ENCODE peak calls at places on chromosomes 3 and 15, in four cellular contexts. W is NCI-H524; P is activated effector memory CD4-positive, alpha-beta T cell treated with Interleukin-2 at 50 U/mL for 16 hours; G is NCI-H345. I is an unnamed sample.
A peak's percentile ranks its signal among the peaks of the same experiment; 100 is the strongest.

GRCh38 chr3:54870423-54870822 is 57.4 kb downstream of the LRTM1 start:
- DNase-seq in W (no peak), P (no peak), G (no peak), I (no peak)

GRCh38 chr3:193132247-193132646 is 108.8 kb upstream of the PLAAT1 start:
- DNase-seq in W (no peak), P (no peak), G (no peak), I (no peak)

GRCh38 chr15:60043744-60044435 is 39.8 kb downstream of the FOXB1 start:
- DNase-seq in W (no peak), P (no peak), G (no peak), I (no peak)

GRCh38 chr15:99764521-99764920 is 31.3 kb upstream of the LYSMD4 start:
- DNase-seq in W (no peak), P (no peak), G (peak; percentile 47), I (no peak)

GRCh38 chr3:42961633-42962032 is 17.5 kb upstream of the GASK1A start:
- DNase-seq in W (peak; percentile 16), P (no peak), G (peak; percentile 44), I (no peak)

GRCh38 chr15:32014953-32015352 is 15.4 kb upstream of the CHRNA7 start:
- DNase-seq in W (no peak), P (no peak), G (no peak), I (no peak)

GRCh38 chr15:75646944-75647364 is 758 bp upstream of the SNX33 start:
- DNase-seq in W (no peak), P (no peak), G (no peak), I (no peak)

GRCh38 chr3:196596355-196596754 is 27.9 kb downstream of the FBXO45 start:
- DNase-seq in W (no peak), P (no peak), G (no peak), I (no peak)

GRCh38 chr3:128875556-128876120 is 3.8 kb upstream of the ACAD9 start:
- DNase-seq in W (no peak), P (peak; percentile 43), G (no peak), I (no peak)

GRCh38 chr3:86774082-86774691 is 216.8 kb downstream of the VGLL3 start:
- DNase-seq in W (no peak), P (no peak), G (peak; percentile 48), I (no peak)

GRCh38 chr15:77871838-77872371 is 205.6 kb downstream of the TBC1D2B start:
- DNase-seq in W (no peak), P (no peak), G (no peak), I (no peak)

GRCh38 chr15:73927476-73928240 is 1.4 kb downstream of the LOXL1 start:
- DNase-seq in W (peak; percentile 55), P (peak; percentile 73), G (peak; percentile 74), I (peak; percentile 47)

GRCh38 chr15:41892621-41893421 is 1.0 kb downstream of the SPTBN5 start:
- DNase-seq in W (no peak), P (peak; percentile 16), G (peak; percentile 32), I (peak; percentile 87)

GRCh38 chr3:120425877-120426276 is 24.9 kb downstream of the FSTL1 start:
- DNase-seq in W (no peak), P (no peak), G (no peak), I (no peak)

GRCh38 chr3:53044371-53045106 is 1.3 kb downstream of the SFMBT1 start:
- DNase-seq in W (no peak), P (peak; percentile 49), G (peak; percentile 30), I (no peak)

GRCh38 chr15:59594493-59594942 is 17.1 kb upstream of the GCNT3 start:
- DNase-seq in W (no peak), P (no peak), G (no peak), I (no peak)

GRCh38 chr15:84811151-84811550 is 6.0 kb upstream of the ALPK3 start:
- DNase-seq in W (no peak), P (no peak), G (no peak), I (no peak)

GRCh38 chr3:195770081-195770840 is 41.5 kb downstream of the MUC4 start:
- DNase-seq in W (no peak), P (no peak), G (no peak), I (no peak)

GRCh38 chr3:184262166-184262926 is 993 bp upstream of the CAMK2N2 start:
- DNase-seq in W (no peak), P (no peak), G (peak; percentile 89), I (no peak)

GRCh38 chr3:112319516-112320276 is 13.3 kb upstream of the CD200 start:
- DNase-seq in W (no peak), P (no peak), G (no peak), I (no peak)

GRCh38 chr3:179973931-179974361 is 62.8 kb downstream of the PEX5L start:
- DNase-seq in W (peak; percentile 95), P (no peak), G (no peak), I (no peak)

GRCh38 chr3:158074591-158074990 is 31.6 kb downstream of the SHOX2 start:
- DNase-seq in W (no peak), P (no peak), G (no peak), I (no peak)

I was measured in breast epithelium.